ENCODE peak calls at places on chromosomes 2 and 18, in nine cellular contexts. Y is mucosa of descending colon; V is WTC11; N is left cardiac atrium; K is activated CD4-positive, alpha-beta T cell treated with anti-CD3 and anti-CD28 coated beads for 4 hours; Q is NCI-H524; T is ELF-1; O is anterior cingulate cortex; R is central memory CD4-positive, alpha-beta T cell. M is an unnamed sample.

GRCh38 chr2:86631846-86632485 is 8.3 kb upstream of the RNF103 start:
- DNase-seq in Y (peak; percentile 49), V (no peak), N (no peak), K (no peak), Q (no peak), T (peak; percentile 77), O (no peak), R (no peak), M (no peak)

GRCh38 chr18:10329116-10329515 is 125.3 kb upstream of the APCDD1 start:
- DNase-seq in Y (no peak), V (no peak), N (no peak), K (no peak), Q (peak; percentile 37), T (no peak), O (no peak), R (no peak), M (no peak)

GRCh38 chr18:70127307-70127828 is 78.1 kb downstream of the RTTN start:
- DNase-seq in Y (no peak), V (no peak), N (no peak), K (no peak), Q (no peak), T (no peak), O (no peak), R (no peak), M (no peak)

GRCh38 chr2:236848467-236848866 is 237.2 kb upstream of the COPS8 start:
- DNase-seq in Y (no peak), V (no peak), N (no peak), K (no peak), Q (peak; percentile 95), T (no peak), O (no peak), R (no peak), M (no peak)

GRCh38 chr2:40394597-40394996 is 57.3 kb downstream of the SLC8A1 start:
- DNase-seq in Y (no peak), V (no peak), N (no peak), K (no peak), Q (no peak), T (no peak), O (no peak), R (no peak), M (no peak)

GRCh38 chr2:222844323-222844722 is 16.5 kb upstream of the ACSL3 start:
- DNase-seq in Y (no peak), V (no peak), N (no peak), K (no peak), Q (no peak), T (peak; percentile 19), O (peak; percentile 11), R (no peak), M (no peak)

GRCh38 chr18:5456577-5457466 is 87.0 kb downstream of the EPB41L3 start:
- DNase-seq in Y (no peak), V (peak; percentile 35), N (peak; percentile 27), K (no peak), Q (peak; percentile 96), T (peak; percentile 51), O (peak; percentile 22), R (peak; percentile 23), M (peak; percentile 26)

GRCh38 chr2:239602290-239603282 is 201.8 kb upstream of the HDAC4 start:
- DNase-seq in Y (peak; percentile 17), V (no peak), N (no peak), K (no peak), Q (no peak), T (no peak), O (no peak), R (peak; percentile 32), M (peak; percentile 9)

GRCh38 chr18:76866631-76867030 is 44.3 kb downstream of the ZNF236 start:
- DNase-seq in Y (no peak), V (no peak), N (no peak), K (no peak), Q (no peak), T (no peak), O (no peak), R (no peak), M (no peak)

GRCh38 chr2:235768606-235769005 is 274.8 kb downstream of the AGAP1 start:
- DNase-seq in Y (no peak), V (no peak), N (no peak), K (no peak), Q (no peak), T (no peak), O (no peak), R (no peak), M (no peak)

GRCh38 chr18:10131783-10132381 is 218.1 kb downstream of the VAPA start:
- DNase-seq in Y (peak; percentile 39), V (peak; percentile 42), N (no peak), K (no peak), Q (peak; percentile 52), T (peak; percentile 62), O (no peak), R (no peak), M (peak; percentile 39)

GRCh38 chr2:199131876-199132275 is 325.9 kb downstream of the SATB2 start:
- DNase-seq in Y (no peak), V (no peak), N (no peak), K (no peak), Q (no peak), T (no peak), O (no peak), R (no peak), M (no peak)

GRCh38 chr2:65937379-65938160 is 497.4 kb upstream of the MEIS1 start:
- DNase-seq in Y (no peak), V (no peak), N (no peak), K (no peak), Q (no peak), T (no peak), O (no peak), R (no peak), M (no peak)

GRCh38 chr18:13726972-13727331 is 479 bp downstream of the RNMT start:
- DNase-seq in Y (no peak), V (peak; percentile 52), N (peak; percentile 68), K (no peak), Q (peak; percentile 46), T (peak; percentile 72), O (peak; percentile 65), R (no peak), M (peak; percentile 69)